ENCODE peak calls at places on chromosome 1, in nine cellular contexts. One of them, this sample, is unnamed.

GRCh38 chr1:161902146-161902545 is 121.5 kb downstream of the OLFML2B start:
- DNase-seq in activated T-cell treated with anti-CD3 and anti-CD28 coated beads, Interleukin-2, amount 50 U/mL, for 72 hours: no peak
- DNase-seq in IMR-90: no peak
- DNase-seq in iPS-NIHi11: no peak
- DNase-seq in B cell: no peak
- DNase-seq in cardiac muscle cell: no peak
- DNase-seq in activated naive CD4-positive, alpha-beta T cell: no peak
- DNase-seq in iris pigment epithelial cell: no peak
- DNase-seq in NCI-H526: no peak
- DNase-seq in this sample: no peak

GRCh38 chr1:4960782-4961475 is 306.5 kb downstream of the AJAP1 start:
- DNase-seq in cardiac muscle cell: no peak
- DNase-seq in B cell: no peak
- DNase-seq in activated naive CD4-positive, alpha-beta T cell: no peak
- DNase-seq in activated T-cell treated with anti-CD3 and anti-CD28 coated beads, Interleukin-2, amount 50 U/mL, for 72 hours: no peak
- DNase-seq in iPS-NIHi11: no peak
- DNase-seq in iris pigment epithelial cell: no peak
- DNase-seq in NCI-H526: no peak
- DNase-seq in IMR-90: no peak
- DNase-seq in this sample: no peak

GRCh38 chr1:231663211-231663792 is 36.7 kb downstream of the DISC1 start:
- DNase-seq in cardiac muscle cell: no peak
- DNase-seq in activated naive CD4-positive, alpha-beta T cell: no peak
- DNase-seq in B cell: no peak
- DNase-seq in activated T-cell treated with anti-CD3 and anti-CD28 coated beads, Interleukin-2, amount 50 U/mL, for 72 hours: no peak
- DNase-seq in IMR-90: peak
- DNase-seq in NCI-H526: no peak
- DNase-seq in iris pigment epithelial cell: peak
- DNase-seq in iPS-NIHi11: no peak
- DNase-seq in this sample: no peak

GRCh38 chr1:65113298-65113697 is 34.7 kb upstream of the AK4 start:
- DNase-seq in iPS-NIHi11: no peak
- DNase-seq in cardiac muscle cell: no peak
- DNase-seq in activated T-cell treated with anti-CD3 and anti-CD28 coated beads, Interleukin-2, amount 50 U/mL, for 72 hours: no peak
- DNase-seq in NCI-H526: no peak
- DNase-seq in iris pigment epithelial cell: no peak
- DNase-seq in IMR-90: no peak
- DNase-seq in activated naive CD4-positive, alpha-beta T cell: no peak
- DNase-seq in B cell: no peak
- DNase-seq in this sample: no peak

GRCh38 chr1:118298397-118298796 is 113.4 kb upstream of the SPAG17 start:
- DNase-seq in NCI-H526: no peak
- DNase-seq in IMR-90: no peak
- DNase-seq in iPS-NIHi11: no peak
- DNase-seq in activated naive CD4-positive, alpha-beta T cell: no peak
- DNase-seq in cardiac muscle cell: peak
- DNase-seq in activated T-cell treated with anti-CD3 and anti-CD28 coated beads, Interleukin-2, amount 50 U/mL, for 72 hours: no peak
- DNase-seq in B cell: no peak
- DNase-seq in iris pigment epithelial cell: no peak
- DNase-seq in this sample: no peak

GRCh38 chr1:39434797-39435395 is 56.5 kb upstream of the BMP8A start:
- DNase-seq in NCI-H526: no peak
- DNase-seq in iris pigment epithelial cell: peak
- DNase-seq in cardiac muscle cell: no peak
- DNase-seq in IMR-90: peak
- DNase-seq in B cell: no peak
- DNase-seq in activated naive CD4-positive, alpha-beta T cell: no peak
- DNase-seq in activated T-cell treated with anti-CD3 and anti-CD28 coated beads, Interleukin-2, amount 50 U/mL, for 72 hours: no peak
- DNase-seq in iPS-NIHi11: no peak
- DNase-seq in this sample: no peak

GRCh38 chr1:225467193-225468020 is 39.6 kb upstream of the LBR start:
- DNase-seq in B cell: peak
- DNase-seq in iris pigment epithelial cell: peak
- DNase-seq in iPS-NIHi11: no peak
- DNase-seq in activated T-cell treated with anti-CD3 and anti-CD28 coated beads, Interleukin-2, amount 50 U/mL, for 72 hours: peak
- DNase-seq in activated naive CD4-positive, alpha-beta T cell: peak
- DNase-seq in cardiac muscle cell: no peak
- DNase-seq in IMR-90: no peak
- DNase-seq in NCI-H526: no peak
- DNase-seq in this sample: peak

GRCh38 chr1:41849211-41849759 is 69.4 kb downstream of the HIVEP3 start:
- DNase-seq in activated T-cell treated with anti-CD3 and anti-CD28 coated beads, Interleukin-2, amount 50 U/mL, for 72 hours: no peak
- DNase-seq in iris pigment epithelial cell: peak
- DNase-seq in activated naive CD4-positive, alpha-beta T cell: no peak
- DNase-seq in iPS-NIHi11: no peak
- DNase-seq in IMR-90: peak
- DNase-seq in NCI-H526: no peak
- DNase-seq in cardiac muscle cell: no peak
- DNase-seq in B cell: no peak
- DNase-seq in this sample: no peak

GRCh38 chr1:61076728-61077675 is 5.4 kb upstream of the NFIA start:
- DNase-seq in IMR-90: peak
- DNase-seq in B cell: peak
- DNase-seq in iPS-NIHi11: peak
- DNase-seq in cardiac muscle cell: peak
- DNase-seq in iris pigment epithelial cell: peak
- DNase-seq in activated naive CD4-positive, alpha-beta T cell: no peak
- DNase-seq in activated T-cell treated with anti-CD3 and anti-CD28 coated beads, Interleukin-2, amount 50 U/mL, for 72 hours: peak
- DNase-seq in NCI-H526: peak
- DNase-seq in this sample: peak

GRCh38 chr1:204106825-204107224 is 33.9 kb downstream of the SOX13 start:
- DNase-seq in cardiac muscle cell: no peak
- DNase-seq in activated T-cell treated with anti-CD3 and anti-CD28 coated beads, Interleukin-2, amount 50 U/mL, for 72 hours: no peak
- DNase-seq in iPS-NIHi11: no peak
- DNase-seq in iris pigment epithelial cell: no peak
- DNase-seq in NCI-H526: no peak
- DNase-seq in IMR-90: no peak
- DNase-seq in activated naive CD4-positive, alpha-beta T cell: no peak
- DNase-seq in B cell: no peak
- DNase-seq in this sample: no peak

GRCh38 chr1:36973056-36973455 is 61.3 kb downstream of the GRIK3 start:
- DNase-seq in iris pigment epithelial cell: no peak
- DNase-seq in cardiac muscle cell: no peak
- DNase-seq in B cell: no peak
- DNase-seq in activated T-cell treated with anti-CD3 and anti-CD28 coated beads, Interleukin-2, amount 50 U/mL, for 72 hours: no peak
- DNase-seq in NCI-H526: no peak
- DNase-seq in iPS-NIHi11: no peak
- DNase-seq in activated naive CD4-positive, alpha-beta T cell: no peak
- DNase-seq in IMR-90: no peak
- DNase-seq in this sample: no peak

GRCh38 chr1:180912211-180912800 is 391 bp upstream of the KIAA1614 start:
- DNase-seq in iris pigment epithelial cell: peak
- DNase-seq in cardiac muscle cell: peak
- DNase-seq in activated naive CD4-positive, alpha-beta T cell: no peak
- DNase-seq in IMR-90: peak
- DNase-seq in iPS-NIHi11: peak
- DNase-seq in B cell: no peak
- DNase-seq in NCI-H526: no peak
- DNase-seq in activated T-cell treated with anti-CD3 and anti-CD28 coated beads, Interleukin-2, amount 50 U/mL, for 72 hours: no peak
- DNase-seq in this sample: peak

GRCh38 chr1:114342376-114342775 is 168.6 kb downstream of the TRIM33 start:
- DNase-seq in NCI-H526: no peak
- DNase-seq in iPS-NIHi11: no peak
- DNase-seq in activated naive CD4-positive, alpha-beta T cell: no peak
- DNase-seq in cardiac muscle cell: no peak
- DNase-seq in activated T-cell treated with anti-CD3 and anti-CD28 coated beads, Interleukin-2, amount 50 U/mL, for 72 hours: peak
- DNase-seq in iris pigment epithelial cell: no peak
- DNase-seq in B cell: no peak
- DNase-seq in IMR-90: no peak
- DNase-seq in this sample: no peak

GRCh38 chr1:164735315-164736052 is 176.5 kb downstream of the PBX1 start:
- DNase-seq in iPS-NIHi11: no peak
- DNase-seq in activated T-cell treated with anti-CD3 and anti-CD28 coated beads, Interleukin-2, amount 50 U/mL, for 72 hours: no peak
- DNase-seq in activated naive CD4-positive, alpha-beta T cell: no peak
- DNase-seq in IMR-90: peak
- DNase-seq in cardiac muscle cell: no peak
- DNase-seq in B cell: no peak
- DNase-seq in NCI-H526: no peak
- DNase-seq in iris pigment epithelial cell: peak
- DNase-seq in this sample: no peak

GRCh38 chr1:15424146-15424667 is 14.0 kb upstream of the CTRC start:
- DNase-seq in iris pigment epithelial cell: no peak
- DNase-seq in NCI-H526: peak
- DNase-seq in iPS-NIHi11: no peak
- DNase-seq in activated T-cell treated with anti-CD3 and anti-CD28 coated beads, Interleukin-2, amount 50 U/mL, for 72 hours: no peak
- DNase-seq in IMR-90: no peak
- DNase-seq in cardiac muscle cell: no peak
- DNase-seq in B cell: no peak
- DNase-seq in activated naive CD4-positive, alpha-beta T cell: no peak
- DNase-seq in this sample: no peak

GRCh38 chr1:60866251-60866650 is 216.1 kb upstream of the NFIA start:
- DNase-seq in activated naive CD4-positive, alpha-beta T cell: no peak
- DNase-seq in IMR-90: no peak
- DNase-seq in iPS-NIHi11: no peak
- DNase-seq in B cell: no peak
- DNase-seq in NCI-H526: no peak
- DNase-seq in cardiac muscle cell: no peak
- DNase-seq in activated T-cell treated with anti-CD3 and anti-CD28 coated beads, Interleukin-2, amount 50 U/mL, for 72 hours: no peak
- DNase-seq in iris pigment epithelial cell: no peak
- DNase-seq in this sample: no peak

GRCh38 chr1:45666836-45667235 is 19.5 kb downstream of the GPBP1L1 start:
- DNase-seq in cardiac muscle cell: no peak
- DNase-seq in activated T-cell treated with anti-CD3 and anti-CD28 coated beads, Interleukin-2, amount 50 U/mL, for 72 hours: no peak
- DNase-seq in iPS-NIHi11: no peak
- DNase-seq in activated naive CD4-positive, alpha-beta T cell: no peak
- DNase-seq in IMR-90: no peak
- DNase-seq in B cell: no peak
- DNase-seq in NCI-H526: no peak
- DNase-seq in iris pigment epithelial cell: no peak
- DNase-seq in this sample: no peak

GRCh38 chr1:56215086-56215485 is 364.3 kb downstream of the PLPP3 start:
- DNase-seq in NCI-H526: no peak
- DNase-seq in IMR-90: no peak
- DNase-seq in activated T-cell treated with anti-CD3 and anti-CD28 coated beads, Interleukin-2, amount 50 U/mL, for 72 hours: no peak
- DNase-seq in activated naive CD4-positive, alpha-beta T cell: no peak
- DNase-seq in B cell: no peak
- DNase-seq in cardiac muscle cell: no peak
- DNase-seq in iris pigment epithelial cell: no peak
- DNase-seq in iPS-NIHi11: no peak
- DNase-seq in this sample: no peak

GRCh38 chr1:232635778-232636356 is 5.9 kb upstream of the SIPA1L2 start:
- DNase-seq in IMR-90: peak
- DNase-seq in cardiac muscle cell: peak
- DNase-seq in iris pigment epithelial cell: peak
- DNase-seq in iPS-NIHi11: peak
- DNase-seq in activated naive CD4-positive, alpha-beta T cell: no peak
- DNase-seq in B cell: peak
- DNase-seq in activated T-cell treated with anti-CD3 and anti-CD28 coated beads, Interleukin-2, amount 50 U/mL, for 72 hours: no peak
- DNase-seq in NCI-H526: no peak
- DNase-seq in this sample: peak